ENCODE peak calls at places on chromosomes 12 and 14, in five cellular contexts. One of them, this sample, is unnamed.
A peak's percentile ranks its signal among the peaks of the same experiment; 100 is the strongest.

GRCh38 chr12:87202189-87202588 is 827.0 kb downstream of the C12orf50 start:
- DNase-seq in IMR-90: no peak
- DNase-seq in K562: no peak
- DNase-seq in GM12878: no peak
- DNase-seq in SK-N-SH: no peak
- DNase-seq in this sample: no peak

GRCh38 chr14:96267336-96267735 is 11.3 kb downstream of the BDKRB1 start:
- DNase-seq in IMR-90: peak; percentile 91
- DNase-seq in K562: no peak
- DNase-seq in GM12878: no peak
- DNase-seq in SK-N-SH: peak; percentile 95
- DNase-seq in this sample: no peak

GRCh38 chr14:63672417-63673180 is 30.9 kb upstream of the WDR89 start:
- DNase-seq in IMR-90: peak; percentile 36
- DNase-seq in K562: no peak
- DNase-seq in GM12878: peak; percentile 62
- DNase-seq in SK-N-SH: no peak
- DNase-seq in this sample: no peak

GRCh38 chr14:51211149-51211548 is 28.9 kb upstream of the TMX1 start:
- DNase-seq in IMR-90: peak; percentile 28
- DNase-seq in K562: no peak
- DNase-seq in GM12878: no peak
- DNase-seq in SK-N-SH: no peak
- DNase-seq in this sample: no peak

GRCh38 chr12:52235822-52236291 is 2.8 kb downstream of the KRT7 start:
- DNase-seq in IMR-90: no peak
- DNase-seq in K562: no peak
- DNase-seq in GM12878: no peak
- DNase-seq in SK-N-SH: peak; percentile 9
- DNase-seq in this sample: peak; percentile 24

GRCh38 chr12:4030938-4031702 is 157.9 kb upstream of the PARP11 start:
- DNase-seq in IMR-90: peak; percentile 98
- DNase-seq in K562: peak; percentile 45
- DNase-seq in GM12878: no peak
- DNase-seq in SK-N-SH: peak; percentile 81
- DNase-seq in this sample: peak; percentile 96

GRCh38 chr14:51302319-51303030 is 62.4 kb downstream of the TMX1 start:
- DNase-seq in IMR-90: no peak
- DNase-seq in K562: no peak
- DNase-seq in GM12878: no peak
- DNase-seq in SK-N-SH: no peak
- DNase-seq in this sample: no peak

GRCh38 chr14:65002586-65003210 is 16.0 kb downstream of the FNTB start:
- DNase-seq in IMR-90: peak; percentile 48
- DNase-seq in K562: no peak
- DNase-seq in GM12878: no peak
- DNase-seq in SK-N-SH: no peak
- DNase-seq in this sample: no peak

GRCh38 chr12:20487519-20487918 is 119.2 kb downstream of the PDE3A start:
- DNase-seq in IMR-90: no peak
- DNase-seq in K562: no peak
- DNase-seq in GM12878: no peak
- DNase-seq in SK-N-SH: no peak
- DNase-seq in this sample: no peak

GRCh38 chr12:1917172-1918070 is 1.0 kb downstream of the CACNA2D4 start:
- DNase-seq in IMR-90: no peak
- DNase-seq in K562: peak; percentile 59
- DNase-seq in GM12878: no peak
- DNase-seq in SK-N-SH: peak; percentile 27
- DNase-seq in this sample: no peak

GRCh38 chr12:6861391-6861790 is 5.9 kb upstream of the TPI1 start:
- DNase-seq in IMR-90: no peak
- DNase-seq in K562: no peak
- DNase-seq in GM12878: no peak
- DNase-seq in SK-N-SH: no peak
- DNase-seq in this sample: no peak

GRCh38 chr12:95820096-95820703 is 29.6 kb upstream of the NTN4 start:
- DNase-seq in IMR-90: peak; percentile 62
- DNase-seq in K562: peak; percentile 28
- DNase-seq in GM12878: no peak
- DNase-seq in SK-N-SH: peak; percentile 65
- DNase-seq in this sample: peak; percentile 72

GRCh38 chr12:104010121-104010520 is 39.9 kb downstream of the GLT8D2 start:
- DNase-seq in IMR-90: no peak
- DNase-seq in K562: no peak
- DNase-seq in GM12878: no peak
- DNase-seq in SK-N-SH: no peak
- DNase-seq in this sample: no peak

GRCh38 chr14:78170203-78170602 is at the start of gene NRXN3:
- DNase-seq in IMR-90: no peak
- DNase-seq in K562: no peak
- DNase-seq in GM12878: no peak
- DNase-seq in SK-N-SH: peak; percentile 73
- DNase-seq in this sample: peak; percentile 16

GRCh38 chr12:76201758-76202157 is 117.3 kb upstream of the NAP1L1 start:
- DNase-seq in IMR-90: peak; percentile 12
- DNase-seq in K562: no peak
- DNase-seq in GM12878: no peak
- DNase-seq in SK-N-SH: no peak
- DNase-seq in this sample: no peak

GRCh38 chr14:78356406-78356805 is 186.2 kb downstream of the NRXN3 start:
- DNase-seq in IMR-90: no peak
- DNase-seq in K562: no peak
- DNase-seq in GM12878: no peak
- DNase-seq in SK-N-SH: no peak
- DNase-seq in this sample: no peak

GRCh38 chr14:36052681-36053080 is 123.8 kb downstream of the PTCSC3 start:
- DNase-seq in IMR-90: no peak
- DNase-seq in K562: no peak
- DNase-seq in GM12878: no peak
- DNase-seq in SK-N-SH: no peak
- DNase-seq in this sample: no peak

GRCh38 chr14:53870997-53871396 is 85.6 kb downstream of the BMP4 start:
- DNase-seq in IMR-90: no peak
- DNase-seq in K562: no peak
- DNase-seq in GM12878: no peak
- DNase-seq in SK-N-SH: no peak
- DNase-seq in this sample: no peak

GRCh38 chr14:53875337-53875897 is 81.2 kb downstream of the BMP4 start:
- DNase-seq in IMR-90: no peak
- DNase-seq in K562: no peak
- DNase-seq in GM12878: no peak
- DNase-seq in SK-N-SH: no peak
- DNase-seq in this sample: no peak

GRCh38 chr14:53874704-53875103 is 81.9 kb downstream of the BMP4 start:
- DNase-seq in IMR-90: no peak
- DNase-seq in K562: no peak
- DNase-seq in GM12878: no peak
- DNase-seq in SK-N-SH: no peak
- DNase-seq in this sample: no peak

GRCh38 chr14:53871947-53872346 is 84.7 kb downstream of the BMP4 start:
- DNase-seq in IMR-90: no peak
- DNase-seq in K562: no peak
- DNase-seq in GM12878: no peak
- DNase-seq in SK-N-SH: no peak
- DNase-seq in this sample: no peak

DNA sequence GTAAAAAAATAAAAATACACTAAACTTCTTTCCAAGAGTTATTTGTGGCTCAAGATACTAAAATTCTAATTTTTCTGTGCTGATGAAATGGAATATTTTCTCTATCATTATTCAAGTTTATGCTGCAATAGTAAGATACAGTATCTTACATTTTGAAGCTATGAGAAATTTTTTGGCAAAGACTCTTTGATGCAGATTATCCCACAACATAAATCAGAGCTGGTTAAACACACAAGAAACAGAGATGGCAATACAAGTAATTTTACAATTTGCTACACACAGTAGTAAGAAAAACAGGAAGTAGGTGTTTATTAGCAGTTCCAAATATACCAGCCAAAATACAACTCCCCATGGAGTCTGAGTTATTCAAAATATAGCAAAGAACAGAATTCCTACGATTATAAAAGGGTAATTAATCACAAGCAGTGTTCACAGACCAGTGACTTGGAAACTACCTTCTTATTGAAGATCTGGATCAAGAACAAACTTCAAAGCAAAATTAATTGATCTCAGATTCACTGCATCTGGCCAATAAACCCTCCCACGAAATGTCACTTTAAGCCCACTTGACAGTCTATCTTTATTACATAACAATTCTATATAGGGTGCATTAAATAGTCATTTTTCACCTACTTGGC is 84.0 kb downstream of the BMP4 start:
- DNase-seq in IMR-90: no peak
- DNase-seq in K562: no peak
- DNase-seq in GM12878: no peak
- DNase-seq in SK-N-SH: no peak
- DNase-seq in this sample: no peak
- TF ChIP-seq RCOR1 in IMR-90: no peak
- TF ChIP-seq RCOR1 in K562: no peak
- TF ChIP-seq RCOR1 in GM12878: no peak
- TF ChIP-seq RCOR1 in SK-N-SH: no peak
- TF ChIP-seq RCOR1 in this sample: no peak

DNA sequence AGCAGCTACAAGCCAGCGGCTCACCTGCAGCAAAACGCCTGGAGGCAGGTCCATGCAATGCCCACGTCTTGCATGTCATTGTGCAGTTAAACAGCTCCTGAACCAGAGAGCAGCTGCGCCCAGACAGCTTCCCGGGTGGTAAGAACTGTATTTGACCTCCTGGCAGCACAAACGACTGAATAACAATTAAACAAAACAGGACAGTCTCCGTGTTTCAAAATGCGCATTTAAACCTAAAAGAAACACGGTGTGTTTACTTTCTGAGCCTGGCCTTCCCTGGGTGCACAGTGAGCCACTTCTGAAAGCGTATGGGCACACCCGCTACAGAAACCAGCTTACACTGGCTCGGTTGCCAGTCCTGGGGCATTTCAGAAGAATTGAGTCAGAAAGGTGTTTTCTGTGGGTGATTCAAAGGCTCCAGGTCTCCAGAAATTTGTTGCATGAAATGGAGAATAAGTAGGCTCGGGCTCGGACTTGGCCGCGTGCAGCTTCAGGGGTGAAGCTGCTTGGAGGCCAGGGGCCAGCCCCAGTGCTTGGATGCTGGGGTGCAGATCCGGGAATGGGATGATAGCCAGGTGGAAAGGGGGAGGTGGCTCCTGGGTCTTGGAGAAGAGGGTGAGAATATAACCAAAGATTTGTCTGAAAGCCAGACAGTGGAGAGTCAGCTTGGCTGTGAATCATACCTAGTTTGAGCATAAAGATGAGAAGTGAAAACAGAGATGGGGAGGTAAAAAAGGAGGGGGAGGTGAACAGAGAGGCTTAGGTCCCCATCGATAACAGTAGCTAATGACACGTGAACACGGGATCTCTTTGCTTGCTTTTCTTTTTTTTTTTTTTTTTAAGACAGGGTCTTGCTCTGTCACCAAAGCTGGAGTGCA is 24.9 kb upstream of the FZD10 start:
- DNase-seq in IMR-90: no peak
- DNase-seq in K562: no peak
- DNase-seq in GM12878: no peak
- DNase-seq in SK-N-SH: no peak
- DNase-seq in this sample: peak; percentile 61
- TF ChIP-seq RCOR1 in IMR-90: no peak
- TF ChIP-seq RCOR1 in K562: no peak
- TF ChIP-seq RCOR1 in GM12878: no peak
- TF ChIP-seq RCOR1 in SK-N-SH: no peak
- TF ChIP-seq RCOR1 in this sample: no peak

DNA sequence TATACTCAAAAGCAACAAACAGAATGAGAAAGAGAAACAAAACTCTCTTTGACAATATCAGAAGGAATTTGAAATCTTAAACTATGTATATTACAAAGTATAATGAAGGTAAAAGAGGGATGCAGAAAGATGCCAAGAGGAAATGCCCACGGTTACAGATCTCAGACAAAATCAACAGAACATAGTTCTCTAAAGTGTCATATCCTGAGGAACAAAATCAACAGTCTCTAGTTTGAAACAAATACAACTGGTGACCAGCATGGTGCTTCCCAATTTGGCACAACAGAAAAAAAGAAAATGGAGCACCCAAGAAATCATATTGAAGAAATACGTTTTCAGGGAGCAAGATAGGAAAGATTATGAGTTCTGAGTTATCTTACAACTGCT is 116.5 kb downstream of the METTL25 start:
- DNase-seq in IMR-90: peak; percentile 4
- DNase-seq in K562: no peak
- DNase-seq in GM12878: no peak
- DNase-seq in SK-N-SH: no peak
- DNase-seq in this sample: no peak
- TF ChIP-seq RCOR1 in IMR-90: no peak
- TF ChIP-seq RCOR1 in K562: no peak
- TF ChIP-seq RCOR1 in GM12878: no peak
- TF ChIP-seq RCOR1 in SK-N-SH: no peak
- TF ChIP-seq RCOR1 in this sample: no peak

GRCh38 chr12:46144433-46144832 is 124.4 kb downstream of the SLC38A1 start:
- DNase-seq in IMR-90: no peak
- DNase-seq in K562: no peak
- DNase-seq in GM12878: no peak
- DNase-seq in SK-N-SH: no peak
- DNase-seq in this sample: no peak
- TF ChIP-seq RCOR1 in IMR-90: no peak
- TF ChIP-seq RCOR1 in K562: no peak
- TF ChIP-seq RCOR1 in GM12878: no peak
- TF ChIP-seq RCOR1 in SK-N-SH: no peak
- TF ChIP-seq RCOR1 in this sample: no peak

GRCh38 chr14:94751956-94752355 is 18.0 kb downstream of the GSC start:
- DNase-seq in IMR-90: no peak
- DNase-seq in K562: no peak
- DNase-seq in GM12878: no peak
- DNase-seq in SK-N-SH: no peak
- DNase-seq in this sample: no peak

GRCh38 chr14:94753067-94753466 is 16.8 kb downstream of the GSC start:
- DNase-seq in IMR-90: no peak
- DNase-seq in K562: no peak
- DNase-seq in GM12878: no peak
- DNase-seq in SK-N-SH: no peak
- DNase-seq in this sample: no peak

GRCh38 chr14:94754391-94754942 is 15.4 kb downstream of the GSC start:
- DNase-seq in IMR-90: no peak
- DNase-seq in K562: no peak
- DNase-seq in GM12878: no peak
- DNase-seq in SK-N-SH: no peak
- DNase-seq in this sample: no peak

GRCh38 chr14:94752575-94752974 is 17.3 kb downstream of the GSC start:
- DNase-seq in IMR-90: no peak
- DNase-seq in K562: no peak
- DNase-seq in GM12878: no peak
- DNase-seq in SK-N-SH: no peak
- DNase-seq in this sample: no peak

GRCh38 chr14:94756310-94756709 is 13.6 kb downstream of the GSC start:
- DNase-seq in IMR-90: no peak
- DNase-seq in K562: no peak
- DNase-seq in GM12878: no peak
- DNase-seq in SK-N-SH: no peak
- DNase-seq in this sample: no peak
- TF ChIP-seq RCOR1 in IMR-90: no peak
- TF ChIP-seq RCOR1 in K562: no peak
- TF ChIP-seq RCOR1 in GM12878: no peak
- TF ChIP-seq RCOR1 in SK-N-SH: no peak
- TF ChIP-seq RCOR1 in this sample: no peak

This sample was measured in A549.